ENCODE peak calls at places on chromosomes 6 and 20, in six cellular contexts. One of them, this sample, is unnamed.

GRCh38 chr6:95572098-95572497 is 5.2 kb upstream of the MANEA start:
- DNase-seq in CD8-positive, alpha-beta T cell: no peak
- DNase-seq in AG10803: no peak
- DNase-seq in omental fat pad: no peak
- DNase-seq in GM20000: no peak
- DNase-seq in GM12865: peak
- DNase-seq in this sample: no peak

GRCh38 chr20:21712443-21713059 is 7.1 kb downstream of the PAX1 start:
- DNase-seq in omental fat pad: no peak
- DNase-seq in AG10803: no peak
- DNase-seq in CD8-positive, alpha-beta T cell: no peak
- DNase-seq in GM12865: no peak
- DNase-seq in GM20000: no peak
- DNase-seq in this sample: no peak

GRCh38 chr6:106421491-106421890 is 61.0 kb downstream of the CRYBG1 start:
- DNase-seq in GM20000: no peak
- DNase-seq in GM12865: no peak
- DNase-seq in CD8-positive, alpha-beta T cell: no peak
- DNase-seq in AG10803: no peak
- DNase-seq in omental fat pad: no peak
- DNase-seq in this sample: peak

GRCh38 chr20:23264545-23264944 is 86.0 kb upstream of the NXT1 start:
- DNase-seq in GM12865: no peak
- DNase-seq in GM20000: no peak
- DNase-seq in omental fat pad: no peak
- DNase-seq in CD8-positive, alpha-beta T cell: no peak
- DNase-seq in AG10803: no peak
- DNase-seq in this sample: no peak

GRCh38 chr6:139124887-139125672 is 9.8 kb upstream of the HECA start:
- DNase-seq in CD8-positive, alpha-beta T cell: peak
- DNase-seq in AG10803: peak
- DNase-seq in GM20000: peak
- DNase-seq in omental fat pad: no peak
- DNase-seq in GM12865: peak
- DNase-seq in this sample: peak

GRCh38 chr6:54847799-54848597 is 1.4 kb downstream of the FAM83B start:
- DNase-seq in GM12865: no peak
- DNase-seq in CD8-positive, alpha-beta T cell: no peak
- DNase-seq in GM20000: no peak
- DNase-seq in AG10803: peak
- DNase-seq in omental fat pad: no peak
- DNase-seq in this sample: peak

GRCh38 chr6:30754631-30755030 is 10.3 kb upstream of the IER3 start:
- DNase-seq in GM12865: no peak
- DNase-seq in CD8-positive, alpha-beta T cell: no peak
- DNase-seq in AG10803: peak
- DNase-seq in omental fat pad: no peak
- DNase-seq in GM20000: no peak
- DNase-seq in this sample: no peak

GRCh38 chr6:1200706-1201105 is 111.2 kb upstream of the FOXQ1 start:
- DNase-seq in GM12865: no peak
- DNase-seq in AG10803: peak
- DNase-seq in omental fat pad: no peak
- DNase-seq in GM20000: no peak
- DNase-seq in CD8-positive, alpha-beta T cell: no peak
- DNase-seq in this sample: no peak

GRCh38 chr6:15441215-15441868 is 195.5 kb downstream of the JARID2 start:
- DNase-seq in omental fat pad: no peak
- DNase-seq in GM12865: peak
- DNase-seq in CD8-positive, alpha-beta T cell: peak
- DNase-seq in AG10803: peak
- DNase-seq in GM20000: peak
- DNase-seq in this sample: peak

GRCh38 chr6:8556370-8557018 is 121.1 kb upstream of the SLC35B3 start:
- DNase-seq in GM12865: no peak
- DNase-seq in omental fat pad: no peak
- DNase-seq in AG10803: peak
- DNase-seq in CD8-positive, alpha-beta T cell: no peak
- DNase-seq in GM20000: no peak
- DNase-seq in this sample: peak

GRCh38 chr6:21396313-21396712 is 197.2 kb upstream of the SOX4 start:
- DNase-seq in GM12865: no peak
- DNase-seq in AG10803: peak
- DNase-seq in omental fat pad: no peak
- DNase-seq in GM20000: no peak
- DNase-seq in CD8-positive, alpha-beta T cell: no peak
- DNase-seq in this sample: peak

GRCh38 chr20:23613676-23614075 is 8.0 kb upstream of the CST9 start:
- DNase-seq in GM20000: no peak
- DNase-seq in omental fat pad: no peak
- DNase-seq in AG10803: no peak
- DNase-seq in GM12865: no peak
- DNase-seq in CD8-positive, alpha-beta T cell: no peak
- DNase-seq in this sample: no peak

GRCh38 chr6:51511081-51511480 is 576.3 kb downstream of the PKHD1 start:
- DNase-seq in GM12865: no peak
- DNase-seq in omental fat pad: no peak
- DNase-seq in GM20000: no peak
- DNase-seq in CD8-positive, alpha-beta T cell: no peak
- DNase-seq in AG10803: no peak
- DNase-seq in this sample: no peak

GRCh38 chr6:11232968-11233626 is 629 bp upstream of the NEDD9 start:
- DNase-seq in omental fat pad: no peak
- DNase-seq in AG10803: no peak
- DNase-seq in GM20000: no peak
- DNase-seq in GM12865: peak
- DNase-seq in CD8-positive, alpha-beta T cell: no peak
- DNase-seq in this sample: no peak

GRCh38 chr6:170393807-170394399 is 87.3 kb downstream of the FAM120B start:
- DNase-seq in GM12865: no peak
- DNase-seq in omental fat pad: no peak
- DNase-seq in GM20000: no peak
- DNase-seq in CD8-positive, alpha-beta T cell: no peak
- DNase-seq in AG10803: peak
- DNase-seq in this sample: no peak

GRCh38 chr20:37339208-37339607 is 6.7 kb upstream of the SRC start:
- DNase-seq in GM12865: no peak
- DNase-seq in omental fat pad: no peak
- DNase-seq in GM20000: no peak
- DNase-seq in CD8-positive, alpha-beta T cell: no peak
- DNase-seq in AG10803: no peak
- DNase-seq in this sample: no peak

GRCh38 chr6:144898052-144898689 is 613.0 kb downstream of the UTRN start:
- DNase-seq in GM20000: no peak
- DNase-seq in AG10803: peak
- DNase-seq in GM12865: no peak
- DNase-seq in omental fat pad: no peak
- DNase-seq in CD8-positive, alpha-beta T cell: no peak
- DNase-seq in this sample: peak

GRCh38 chr6:88636871-88637270 is 326.5 kb downstream of the RNGTT start:
- DNase-seq in GM20000: no peak
- DNase-seq in AG10803: no peak
- DNase-seq in GM12865: no peak
- DNase-seq in CD8-positive, alpha-beta T cell: no peak
- DNase-seq in omental fat pad: no peak
- DNase-seq in this sample: no peak

GRCh38 chr20:62062661-62063600 is 2.8 kb downstream of the TAF4 start:
- DNase-seq in AG10803: no peak
- DNase-seq in GM12865: no peak
- DNase-seq in CD8-positive, alpha-beta T cell: no peak
- DNase-seq in GM20000: peak
- DNase-seq in omental fat pad: no peak
- DNase-seq in this sample: no peak

GRCh38 chr6:168585441-168585840 is 144.5 kb downstream of the SMOC2 start:
- DNase-seq in GM20000: no peak
- DNase-seq in omental fat pad: no peak
- DNase-seq in GM12865: no peak
- DNase-seq in CD8-positive, alpha-beta T cell: no peak
- DNase-seq in AG10803: no peak
- DNase-seq in this sample: no peak

GRCh38 chr6:152943260-152943897 is 39.5 kb downstream of the FBXO5 start:
- DNase-seq in GM20000: no peak
- DNase-seq in AG10803: no peak
- DNase-seq in CD8-positive, alpha-beta T cell: no peak
- DNase-seq in omental fat pad: no peak
- DNase-seq in GM12865: no peak
- DNase-seq in this sample: no peak

GRCh38 chr6:44275271-44275748 is 5.1 kb downstream of the TMEM151B start:
- DNase-seq in omental fat pad: no peak
- DNase-seq in GM12865: no peak
- DNase-seq in GM20000: no peak
- DNase-seq in CD8-positive, alpha-beta T cell: no peak
- DNase-seq in AG10803: no peak
- DNase-seq in this sample: no peak

GRCh38 chr20:43946659-43947315 is 32.1 kb downstream of the TOX2 start:
- DNase-seq in CD8-positive, alpha-beta T cell: no peak
- DNase-seq in GM12865: no peak
- DNase-seq in AG10803: no peak
- DNase-seq in omental fat pad: no peak
- DNase-seq in GM20000: no peak
- DNase-seq in this sample: no peak

GRCh38 chr20:19094959-19095541 is 117.4 kb upstream of the SLC24A3 start:
- DNase-seq in GM12865: no peak
- DNase-seq in CD8-positive, alpha-beta T cell: no peak
- DNase-seq in AG10803: no peak
- DNase-seq in GM20000: no peak
- DNase-seq in omental fat pad: no peak
- DNase-seq in this sample: no peak

GRCh38 chr6:128932061-128932460 is 49.1 kb downstream of the LAMA2 start:
- DNase-seq in GM20000: no peak
- DNase-seq in AG10803: peak
- DNase-seq in GM12865: no peak
- DNase-seq in omental fat pad: no peak
- DNase-seq in CD8-positive, alpha-beta T cell: no peak
- DNase-seq in this sample: peak

GRCh38 chr6:74871757-74872156 is 334.1 kb downstream of the COL12A1 start:
- DNase-seq in CD8-positive, alpha-beta T cell: no peak
- DNase-seq in GM12865: no peak
- DNase-seq in AG10803: peak
- DNase-seq in GM20000: no peak
- DNase-seq in omental fat pad: no peak
- DNase-seq in this sample: peak

GRCh38 chr6:124780621-124781020 is 181.6 kb upstream of the RNF217 start:
- DNase-seq in GM20000: no peak
- DNase-seq in CD8-positive, alpha-beta T cell: no peak
- DNase-seq in GM12865: no peak
- DNase-seq in omental fat pad: no peak
- DNase-seq in AG10803: no peak
- DNase-seq in this sample: no peak

GRCh38 chr20:35604444-35604750 is 11.2 kb upstream of the SPAG4 start:
- DNase-seq in GM20000: no peak
- DNase-seq in CD8-positive, alpha-beta T cell: no peak
- DNase-seq in AG10803: no peak
- DNase-seq in omental fat pad: no peak
- DNase-seq in GM12865: peak
- DNase-seq in this sample: no peak
- TF ChIP-seq CTCF in GM20000: peak
- TF ChIP-seq CTCF in CD8-positive, alpha-beta T cell: no peak
- TF ChIP-seq CTCF in AG10803: peak
- TF ChIP-seq CTCF in omental fat pad: no peak
- TF ChIP-seq CTCF in GM12865: peak
- TF ChIP-seq CTCF in this sample: peak

DNA sequence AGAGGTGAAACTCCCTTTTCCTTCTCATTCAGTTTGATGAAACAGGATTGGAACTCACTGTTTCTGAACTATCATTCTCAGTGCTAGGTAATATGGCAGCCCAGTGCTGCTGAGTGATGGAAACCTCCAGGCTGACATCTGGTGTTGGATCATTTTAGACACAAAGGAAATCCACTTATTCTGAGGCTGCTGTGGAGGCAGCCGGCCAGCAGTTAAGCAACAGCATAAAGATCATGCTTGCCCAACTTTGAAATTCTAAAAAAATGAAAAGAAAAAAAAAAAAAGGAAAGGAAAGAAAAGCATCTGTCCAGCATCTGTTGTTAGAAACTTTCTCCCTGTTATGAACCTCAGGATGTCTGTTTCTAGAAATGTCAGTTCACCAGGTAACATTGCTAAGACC is 96.5 kb downstream of the RFPL4B start:
- DNase-seq in GM12865: no peak
- DNase-seq in CD8-positive, alpha-beta T cell: no peak
- DNase-seq in AG10803: peak
- DNase-seq in GM20000: no peak
- DNase-seq in omental fat pad: peak
- DNase-seq in this sample: peak
- TF ChIP-seq CTCF in GM12865: no peak
- TF ChIP-seq CTCF in CD8-positive, alpha-beta T cell: no peak
- TF ChIP-seq CTCF in AG10803: peak
- TF ChIP-seq CTCF in GM20000: no peak
- TF ChIP-seq CTCF in omental fat pad: no peak
- TF ChIP-seq CTCF in this sample: no peak

DNA sequence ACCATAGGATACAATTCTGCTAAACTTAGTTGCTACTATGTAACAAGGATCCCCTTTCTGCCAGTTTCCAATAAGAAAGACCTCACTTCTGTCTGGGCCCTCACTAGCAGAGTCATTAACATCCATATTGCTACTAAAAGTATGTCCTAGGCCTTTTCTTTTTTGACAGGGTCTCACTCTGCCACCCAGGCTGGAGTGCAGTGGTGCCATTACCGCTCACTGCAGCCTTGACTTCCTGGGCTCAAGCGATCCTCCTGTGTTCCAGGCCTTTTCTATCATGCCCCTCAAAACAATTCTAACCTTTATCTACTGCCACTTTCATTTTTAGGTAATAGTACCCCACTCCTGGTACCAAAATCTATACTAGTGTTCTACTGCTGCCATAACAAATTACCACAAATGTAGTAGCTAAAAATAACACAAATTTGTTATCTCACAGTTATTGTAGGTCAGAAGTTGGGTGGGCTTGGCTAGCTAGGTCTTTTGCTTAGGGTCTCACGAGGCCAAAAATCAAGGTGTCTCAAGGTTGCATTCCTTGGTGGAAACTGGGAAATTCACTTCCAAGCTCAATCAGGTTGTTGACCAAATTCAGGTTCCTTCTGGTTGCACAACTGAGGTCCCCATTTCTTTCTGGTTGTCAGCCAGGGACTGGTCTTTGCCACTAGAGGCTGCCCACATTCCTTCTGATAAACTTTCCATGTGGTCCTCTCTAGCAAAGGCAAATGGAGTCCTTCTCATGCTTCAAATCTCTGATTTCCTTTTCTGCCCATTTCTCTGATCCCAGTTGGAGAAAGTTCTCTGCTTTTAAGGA is 3.0 kb downstream of the CSNK2A1 start:
- DNase-seq in GM20000: no peak
- DNase-seq in AG10803: no peak
- DNase-seq in omental fat pad: no peak
- DNase-seq in GM12865: no peak
- DNase-seq in CD8-positive, alpha-beta T cell: no peak
- DNase-seq in this sample: no peak
- TF ChIP-seq CTCF in GM20000: no peak
- TF ChIP-seq CTCF in AG10803: no peak
- TF ChIP-seq CTCF in omental fat pad: no peak
- TF ChIP-seq CTCF in GM12865: no peak
- TF ChIP-seq CTCF in CD8-positive, alpha-beta T cell: no peak
- TF ChIP-seq CTCF in this sample: no peak

DNA sequence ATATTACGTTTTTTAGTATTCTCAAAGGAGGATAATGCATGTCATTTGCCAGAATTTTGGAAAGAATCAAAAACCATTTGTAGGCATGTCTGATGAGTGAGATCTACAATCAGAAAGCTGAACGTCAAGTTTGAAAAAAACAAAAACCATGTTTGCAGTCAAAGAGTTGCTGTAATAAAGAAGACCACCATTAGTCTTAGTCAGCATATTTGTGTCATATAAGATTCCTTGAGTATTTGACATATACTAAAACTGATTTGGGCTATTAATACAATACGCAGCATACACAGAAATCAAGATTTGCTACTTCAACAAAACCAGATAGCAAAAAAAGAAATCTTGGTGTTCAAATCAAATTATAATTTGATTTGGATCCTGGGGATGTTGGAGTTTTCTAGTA is 247.5 kb downstream of the SAMD5 start:
- DNase-seq in GM12865: no peak
- DNase-seq in omental fat pad: no peak
- DNase-seq in AG10803: no peak
- DNase-seq in GM20000: no peak
- DNase-seq in CD8-positive, alpha-beta T cell: no peak
- DNase-seq in this sample: no peak
- TF ChIP-seq CTCF in GM12865: no peak
- TF ChIP-seq CTCF in omental fat pad: no peak
- TF ChIP-seq CTCF in AG10803: no peak
- TF ChIP-seq CTCF in GM20000: no peak
- TF ChIP-seq CTCF in CD8-positive, alpha-beta T cell: no peak
- TF ChIP-seq CTCF in this sample: no peak